ENCODE peak calls at places on chromosomes 16 and 17, in ten cellular contexts. W is stimulated activated CD8-positive, alpha-beta memory T cell treated with anti-CD3 and anti-CD28 coated beads, Interleukin-4, amount 100 ng/mL, for 4 hours; A is NCI-H2081; V is T-helper 1 cell; K is T follicular helper cell; Z is BJ; E is testis; R is fibroblast of mammary gland; U is activated CD4-positive, alpha-beta T cell treated with anti-CD3 and anti-CD28 coated beads, Interleukin-2, amount 50 U/mL, for 1 hour; Y is HEK293T. F is an unnamed sample.
A peak's percentile ranks its signal among the peaks of the same experiment; 100 is the strongest.

GRCh38 chr17:5225668-5226457 is 8.8 kb downstream of the SCIMP start:
- DNase-seq in W (no peak), A (no peak), V (no peak), K (no peak), Z (no peak), E (no peak), R (no peak), U (no peak), Y (no peak), F (no peak)

GRCh38 chr17:73399056-73399455 is 87.3 kb upstream of the CDC42EP4 start:
- DNase-seq in W (no peak), A (no peak), V (no peak), K (no peak), Z (no peak), E (no peak), R (no peak), U (no peak), Y (no peak), F (no peak)

GRCh38 chr16:2022723-2023097 is 3.1 kb downstream of the NPW start:
- DNase-seq in W (no peak), A (no peak), V (no peak), K (no peak), Z (no peak), E (peak; percentile 61), R (peak; percentile 41), U (no peak), Y (peak; percentile 53), F (no peak)

GRCh38 chr16:85027968-85028637 is 508 bp downstream of the KIAA0513 start:
- DNase-seq in W (no peak), A (no peak), V (no peak), K (peak; percentile 16), Z (no peak), E (no peak), R (no peak), U (peak; percentile 11), Y (no peak), F (no peak)

GRCh38 chr16:28572659-28573510 is 19.2 kb downstream of the SGF29 start:
- DNase-seq in W (no peak), A (no peak), V (no peak), K (no peak), Z (no peak), E (peak; percentile 94), R (no peak), U (no peak), Y (no peak), F (no peak)

GRCh38 chr17:50394711-50395110 is 2.6 kb downstream of the LRRC59 start:
- DNase-seq in W (no peak), A (no peak), V (no peak), K (no peak), Z (no peak), E (no peak), R (peak; percentile 27), U (no peak), Y (peak; percentile 5), F (no peak)

GRCh38 chr17:80195671-80196529 is 24.2 kb downstream of the SGSH start:
- DNase-seq in W (peak; percentile 21), A (no peak), V (peak; percentile 54), K (peak; percentile 38), Z (no peak), E (no peak), R (no peak), U (peak; percentile 61), Y (peak; percentile 64), F (peak; percentile 9)

GRCh38 chr16:78705694-78706093 is 606.2 kb downstream of the WWOX start:
- DNase-seq in W (no peak), A (no peak), V (no peak), K (no peak), Z (no peak), E (no peak), R (peak; percentile 45), U (no peak), Y (no peak), F (no peak)

GRCh38 chr17:83056583-83057396 is 22.6 kb upstream of the METRNL start:
- DNase-seq in W (no peak), A (no peak), V (no peak), K (no peak), Z (no peak), E (no peak), R (peak; percentile 72), U (no peak), Y (no peak), F (no peak)

GRCh38 chr17:560379-560935 is 154.2 kb downstream of the VPS53 start:
- DNase-seq in W (no peak), A (no peak), V (no peak), K (no peak), Z (no peak), E (no peak), R (peak; percentile 77), U (no peak), Y (no peak), F (no peak)

GRCh38 chr16:72109300-72109699 is 15.7 kb downstream of the DHX38 start:
- DNase-seq in W (no peak), A (no peak), V (no peak), K (no peak), Z (no peak), E (no peak), R (no peak), U (no peak), Y (no peak), F (no peak)

GRCh38 chr16:66706506-66706880 is 9.9 kb upstream of the CMTM4 start:
- DNase-seq in W (no peak), A (no peak), V (no peak), K (no peak), Z (no peak), E (no peak), R (no peak), U (no peak), Y (no peak), F (no peak)

GRCh38 chr17:5364156-5364555 is 55.3 kb downstream of the NUP88 start:
- DNase-seq in W (no peak), A (no peak), V (no peak), K (no peak), Z (peak; percentile 9), E (no peak), R (peak; percentile 78), U (no peak), Y (no peak), F (no peak)

GRCh38 chr16:2799205-2799851 is 1.1 kb downstream of the PRSS41 start:
- DNase-seq in W (no peak), A (no peak), V (no peak), K (no peak), Z (no peak), E (no peak), R (no peak), U (no peak), Y (no peak), F (no peak)

GRCh38 chr17:74785096-74785980 is 9.2 kb upstream of the NAT9 start:
- DNase-seq in W (no peak), A (no peak), V (no peak), K (no peak), Z (no peak), E (no peak), R (no peak), U (no peak), Y (no peak), F (no peak)

GRCh38 chr17:73192219-73192893 is 499 bp upstream of the COG1 start:
- DNase-seq in W (peak; percentile 10), A (peak; percentile 74), V (no peak), K (peak; percentile 41), Z (no peak), E (peak; percentile 66), R (peak; percentile 44), U (peak; percentile 52), Y (peak; percentile 84), F (peak; percentile 45)

GRCh38 chr17:80883831-80884735 is 107.6 kb upstream of the CHMP6 start:
- DNase-seq in W (no peak), A (no peak), V (no peak), K (no peak), Z (no peak), E (no peak), R (no peak), U (no peak), Y (no peak), F (no peak)

GRCh38 chr16:48024042-48024441 is 131.8 kb downstream of the ABCC12 start:
- DNase-seq in W (no peak), A (no peak), V (no peak), K (no peak), Z (no peak), E (no peak), R (no peak), U (no peak), Y (no peak), F (no peak)

GRCh38 chr16:70294385-70295029 is 4.5 kb upstream of the DDX19B start:
- DNase-seq in W (no peak), A (no peak), V (no peak), K (no peak), Z (no peak), E (peak; percentile 70), R (no peak), U (no peak), Y (no peak), F (no peak)

GRCh38 chr16:66248096-66248495 is 118.4 kb upstream of the CDH5 start:
- DNase-seq in W (no peak), A (no peak), V (no peak), K (no peak), Z (peak; percentile 66), E (peak; percentile 50), R (peak; percentile 90), U (no peak), Y (no peak), F (no peak)

GRCh38 chr16:11985250-11985649 is 8.7 kb downstream of the SNX29 start:
- DNase-seq in W (no peak), A (no peak), V (no peak), K (no peak), Z (no peak), E (no peak), R (no peak), U (no peak), Y (no peak), F (no peak)

GRCh38 chr16:88816736-88817535 is 5.2 kb upstream of the APRT start:
- DNase-seq in W (no peak), A (no peak), V (no peak), K (no peak), Z (no peak), E (no peak), R (no peak), U (no peak), Y (no peak), F (no peak)

GRCh38 chr16:54442864-54443263 is 156.3 kb upstream of the IRX3 start:
- DNase-seq in W (no peak), A (no peak), V (no peak), K (no peak), Z (no peak), E (no peak), R (no peak), U (no peak), Y (no peak), F (no peak)

GRCh38 chr16:667780-668518 is at the start of gene RHOT2:
- DNase-seq in W (peak; percentile 85), A (peak; percentile 89), V (peak; percentile 82), K (peak; percentile 75), Z (no peak), E (peak; percentile 95), R (peak; percentile 85), U (peak; percentile 89), Y (peak; percentile 90), F (peak; percentile 81)

GRCh38 chr16:1858189-1858588 is 13.8 kb downstream of the MEIOB start:
- DNase-seq in W (no peak), A (no peak), V (no peak), K (no peak), Z (no peak), E (no peak), R (no peak), U (no peak), Y (no peak), F (no peak)

GRCh38 chr16:53695070-53695469 is 8.6 kb downstream of the RPGRIP1L start:
- DNase-seq in W (no peak), A (no peak), V (no peak), K (no peak), Z (peak; percentile 63), E (no peak), R (peak; percentile 95), U (no peak), Y (no peak), F (no peak)

GRCh38 chr17:79330696-79331095 is 256.1 kb downstream of the ENGASE start:
- DNase-seq in W (no peak), A (no peak), V (no peak), K (no peak), Z (no peak), E (no peak), R (no peak), U (no peak), Y (no peak), F (no peak)

GRCh38 chr17:55577011-55577586 is 65.8 kb upstream of the SMIM36 start:
- DNase-seq in W (no peak), A (no peak), V (peak; percentile 15), K (no peak), Z (peak; percentile 45), E (peak; percentile 66), R (peak; percentile 95), U (peak; percentile 18), Y (no peak), F (no peak)

F was measured in T-helper 22 cell.